ENCODE peak calls at places on chromosomes 1 and 21, in seven cellular contexts. D is stimulated activated CD8-positive, alpha-beta memory T cell treated with anti-CD3 and anti-CD28 coated beads, Interleukin-4, amount 100 ng/mL, for 24 hours; T is astrocyte; P is choroid plexus epithelial cell; Y is GM23248; U is CD8-positive, alpha-beta T cell; B is COR-L47. F is an unnamed sample.

GRCh38 chr1:41610361-41610760 is 125.9 kb upstream of the EDN2 start:
- DNase-seq in D (no peak), T (no peak), P (no peak), Y (no peak), U (no peak), B (no peak), F (no peak)

GRCh38 chr1:240285541-240285940 is 193.9 kb downstream of the FMN2 start:
- DNase-seq in D (no peak), T (peak; percentile 47), P (peak; percentile 26), Y (peak; percentile 95), U (no peak), B (no peak), F (peak; percentile 83)

GRCh38 chr1:160954158-160955104 is at the start of gene ITLN2:
- DNase-seq in D (peak; percentile 15), T (no peak), P (peak; percentile 58), Y (peak; percentile 54), U (peak; percentile 67), B (no peak), F (peak; percentile 59)

GRCh38 chr1:229940689-229941088 is 126.3 kb upstream of the GALNT2 start:
- DNase-seq in D (no peak), T (peak; percentile 62), P (peak; percentile 75), Y (peak; percentile 5), U (no peak), B (no peak), F (peak; percentile 54)

GRCh38 chr1:218711884-218712674 is 366.9 kb downstream of the TGFB2 start:
- DNase-seq in D (no peak), T (no peak), P (peak; percentile 34), Y (peak; percentile 56), U (no peak), B (no peak), F (no peak)

GRCh38 chr1:196115641-196116040 is 492.6 kb downstream of the KCNT2 start:
- DNase-seq in D (no peak), T (peak; percentile 89), P (peak; percentile 79), Y (peak; percentile 91), U (no peak), B (no peak), F (peak; percentile 30)

GRCh38 chr1:111570781-111571181 is 48.8 kb upstream of the RAP1A start:
- DNase-seq in D (peak; percentile 24), T (no peak), P (no peak), Y (peak; percentile 46), U (peak; percentile 66), B (no peak), F (peak; percentile 41)

GRCh38 chr1:58909162-58909560 is 125.3 kb upstream of the JUN start:
- DNase-seq in D (no peak), T (peak; percentile 70), P (peak; percentile 51), Y (peak; percentile 91), U (no peak), B (no peak), F (peak; percentile 60)

GRCh38 chr1:26318338-26319064 is 743 bp downstream of the CD52 start:
- DNase-seq in D (peak; percentile 33), T (no peak), P (no peak), Y (peak; percentile 58), U (peak; percentile 65), B (no peak), F (no peak)

GRCh38 chr1:157176591-157177121 is 38.5 kb upstream of the ETV3 start:
- DNase-seq in D (no peak), T (no peak), P (peak; percentile 5), Y (no peak), U (no peak), B (no peak), F (no peak)

GRCh38 chr1:205933672-205934618 is 9.3 kb downstream of the SLC26A9 start:
- DNase-seq in D (no peak), T (peak; percentile 75), P (peak; percentile 47), Y (peak; percentile 90), U (no peak), B (no peak), F (peak; percentile 82)

GRCh38 chr1:117201808-117202207 is 8.9 kb downstream of the VTCN1 start:
- DNase-seq in D (no peak), T (no peak), P (no peak), Y (no peak), U (no peak), B (no peak), F (no peak)

GRCh38 chr1:238681021-238681420 is 705.3 kb upstream of the CHRM3 start:
- DNase-seq in D (no peak), T (peak; percentile 43), P (peak; percentile 87), Y (peak; percentile 35), U (no peak), B (no peak), F (peak; percentile 92)

GRCh38 chr1:28078680-28079626 is 9.5 kb downstream of the EYA3 start:
- DNase-seq in D (no peak), T (peak; percentile 93), P (peak; percentile 90), Y (peak; percentile 74), U (no peak), B (no peak), F (peak; percentile 82)

GRCh38 chr21:39088831-39089380 is 94.3 kb downstream of the PSMG1 start:
- DNase-seq in D (no peak), T (peak; percentile 69), P (peak; percentile 62), Y (peak; percentile 52), U (no peak), B (no peak), F (peak; percentile 59)

GRCh38 chr1:228066891-228067654 is 15.4 kb upstream of the ARF1 start:
- DNase-seq in D (no peak), T (no peak), P (no peak), Y (no peak), U (no peak), B (no peak), F (no peak)

GRCh38 chr1:187626056-187626455 is 797.3 kb downstream of the PLA2G4A start:
- DNase-seq in D (no peak), T (no peak), P (peak; percentile 7), Y (no peak), U (no peak), B (no peak), F (no peak)

GRCh38 chr1:40981702-40982448 is 2.4 kb downstream of the CTPS1 start:
- DNase-seq in D (no peak), T (no peak), P (peak; percentile 50), Y (peak; percentile 15), U (no peak), B (no peak), F (no peak)

GRCh38 chr21:32611471-32611997 is 643 bp downstream of the CFAP298 start:
- DNase-seq in D (peak; percentile 19), T (peak; percentile 10), P (peak; percentile 33), Y (peak; percentile 71), U (peak; percentile 50), B (no peak), F (peak; percentile 14)

GRCh38 chr1:107536266-107536665 is 395.4 kb downstream of the NTNG1 start:
- DNase-seq in D (no peak), T (peak; percentile 23), P (no peak), Y (peak; percentile 32), U (no peak), B (no peak), F (no peak)

GRCh38 chr1:156748670-156749428 is 2.6 kb downstream of the HDGF start:
- DNase-seq in D (no peak), T (no peak), P (peak; percentile 41), Y (peak; percentile 66), U (no peak), B (no peak), F (peak; percentile 76)

GRCh38 chr1:72282271-72282656 is at the start of gene NEGR1:
- DNase-seq in D (no peak), T (peak; percentile 60), P (peak; percentile 55), Y (peak; percentile 87), U (peak; percentile 47), B (peak; percentile 74), F (peak; percentile 56)

GRCh38 chr1:209625205-209625549 is 27.0 kb downstream of the LAMB3 start:
- DNase-seq in D (no peak), T (no peak), P (no peak), Y (peak; percentile 48), U (no peak), B (no peak), F (no peak)

GRCh38 chr1:89298461-89298860 is 25.8 kb upstream of the GBP5 start:
- DNase-seq in D (no peak), T (no peak), P (no peak), Y (peak; percentile 8), U (no peak), B (no peak), F (no peak)

GRCh38 chr1:116825400-116825734 is 71.1 kb downstream of the CD2 start:
- DNase-seq in D (no peak), T (no peak), P (no peak), Y (no peak), U (no peak), B (no peak), F (no peak)

GRCh38 chr21:45161039-45161945 is 86.9 kb downstream of the ADARB1 start:
- DNase-seq in D (no peak), T (no peak), P (no peak), Y (no peak), U (peak; percentile 32), B (no peak), F (no peak)

GRCh38 chr1:203628997-203629508 is 2.4 kb downstream of the ATP2B4 start:
- DNase-seq in D (no peak), T (no peak), P (no peak), Y (peak; percentile 51), U (peak; percentile 58), B (no peak), F (no peak)

GRCh38 chr21:21734088-21734487 is 735.9 kb downstream of the NCAM2 start:
- DNase-seq in D (no peak), T (no peak), P (no peak), Y (no peak), U (no peak), B (no peak), F (no peak)

GRCh38 chr1:36304970-36305914 is 926 bp upstream of the SH3D21 start:
- DNase-seq in D (no peak), T (no peak), P (no peak), Y (peak; percentile 14), U (no peak), B (no peak), F (no peak)

F was measured in amniotic epithelial cell.